ENCODE peak calls at places on chromosomes 13 and 19, in six cellular contexts. V is BJ, J is AG09319, N is RWPE2, K is bronchial epithelial cell, T is H9. F is an unnamed sample.

GRCh38 chr19:43928820-43929219 is 6.3 kb downstream of the ZNF45 start:
- DNase-seq in N (no peak), K (no peak), T (no peak), V (no peak), J (no peak), F (no peak)

GRCh38 chr13:40285634-40286033 is 380.8 kb downstream of the FOXO1 start:
- DNase-seq in V (no peak), K (no peak), J (no peak), N (no peak), T (no peak), F (no peak)

GRCh38 chr19:13097331-13098258 is 5.1 kb downstream of the LYL1 start:
- DNase-seq in N (no peak), K (no peak), T (no peak), V (no peak), J (no peak), F (no peak)

GRCh38 chr13:72864142-72865035 is 82.5 kb downstream of the PIBF1 start:
- DNase-seq in J (no peak), K (no peak), V (peak), N (no peak), T (no peak), F (no peak)

GRCh38 chr13:108070491-108070890 is 144.8 kb downstream of the LIG4 start:
- DNase-seq in T (no peak), J (no peak), N (no peak), K (no peak), V (no peak), F (peak)

GRCh38 chr19:47633516-47633915 is 24.6 kb downstream of the BICRA start:
- DNase-seq in V (no peak), T (no peak), K (peak), J (no peak), N (no peak), F (peak)

GRCh38 chr19:54309811-54310210 is 3.2 kb downstream of the LILRA5 start:
- DNase-seq in J (no peak), T (no peak), K (no peak), N (no peak), V (no peak), F (no peak)

GRCh38 chr13:33571618-33572017 is 246.3 kb upstream of the RFC3 start:
- DNase-seq in J (no peak), V (no peak), T (no peak), N (no peak), K (no peak), F (no peak)

GRCh38 chr19:54137913-54138776 is 583 bp downstream of the CNOT3 start:
- DNase-seq in N (no peak), K (no peak), T (no peak), J (no peak), V (no peak), F (no peak)

GRCh38 chr19:50214699-50215543 is 11.5 kb downstream of the MYH14 start:
- DNase-seq in K (peak), N (no peak), T (no peak), V (no peak), J (no peak), F (no peak)

GRCh38 chr19:39407644-39408391 is 1.2 kb downstream of the ZFP36 start:
- DNase-seq in J (no peak), V (no peak), N (no peak), T (no peak), K (no peak), F (no peak)

GRCh38 chr19:6753178-6754031 is 13.8 kb downstream of the SH2D3A start:
- DNase-seq in J (no peak), N (no peak), V (no peak), K (peak), T (peak), F (peak)

GRCh38 chr13:31172535-31172934 is 10.8 kb upstream of the HSPH1 start:
- DNase-seq in K (peak), V (no peak), N (no peak), T (no peak), J (peak), F (peak)

GRCh38 chr13:25890671-25891212 is 161.1 kb downstream of the SHISA2 start:
- DNase-seq in J (no peak), T (no peak), N (no peak), K (peak), V (no peak), F (peak)

GRCh38 chr19:17405250-17406038 is at the start of gene BST2:
- DNase-seq in N (no peak), J (no peak), K (no peak), V (no peak), T (peak), F (peak)

GRCh38 chr13:24064258-24064860 is 96.2 kb upstream of the SPATA13 start:
- DNase-seq in V (no peak), J (no peak), N (no peak), T (no peak), K (no peak), F (no peak)

GRCh38 chr13:24066405-24067292 is 93.9 kb upstream of the SPATA13 start:
- DNase-seq in N (no peak), T (peak), J (no peak), K (no peak), V (no peak), F (no peak)

GRCh38 chr13:24063281-24063851 is 97.2 kb upstream of the SPATA13 start:
- DNase-seq in T (no peak), J (no peak), V (no peak), N (no peak), K (no peak), F (no peak)

GRCh38 chr13:24068472-24068871 is 92.0 kb upstream of the SPATA13 start:
- DNase-seq in V (no peak), K (no peak), N (no peak), J (no peak), T (no peak), F (no peak)

DNA sequence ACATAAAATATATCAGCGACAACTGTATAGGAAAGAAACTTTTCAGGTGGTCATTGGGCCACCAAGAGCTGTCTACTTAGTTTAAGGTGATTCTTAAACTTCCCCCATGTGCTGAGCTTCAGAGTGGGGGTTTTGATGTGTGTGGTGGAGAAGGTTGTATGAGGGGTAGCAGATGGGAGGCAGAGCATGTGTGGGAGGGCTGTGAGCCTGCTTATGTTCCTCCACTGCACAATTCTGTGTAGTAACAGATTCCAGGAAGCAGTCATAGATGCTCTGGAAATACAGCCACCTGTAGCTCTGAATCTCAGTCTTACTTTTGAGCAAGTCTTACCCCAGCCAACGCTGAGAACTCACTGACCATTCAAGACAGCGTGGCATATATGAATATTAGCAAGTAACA is 95.3 kb upstream of the SPATA13 start:
- DNase-seq in J (no peak), K (no peak), N (no peak), T (no peak), V (no peak), F (no peak)
- TF ChIP-seq CTCF in J (no peak), K (no peak), N (no peak), T (no peak), V (no peak), F (no peak)

GRCh38 chr13:93355094-93355493 is 128.5 kb downstream of the GPC6 start:
- DNase-seq in T (no peak), V (no peak), J (no peak), N (no peak), K (no peak), F (no peak)
- TF ChIP-seq CTCF in T (no peak), V (no peak), J (no peak), N (no peak), K (no peak), F (no peak)

GRCh38 chr19:19064098-19064722 is 416 bp downstream of the SLC25A42 start:
- DNase-seq in K (no peak), N (no peak), T (no peak), J (no peak), V (no peak), F (no peak)
- TF ChIP-seq CTCF in K (peak), N (peak), T (peak), J (peak), V (peak), F (no peak)

DNA sequence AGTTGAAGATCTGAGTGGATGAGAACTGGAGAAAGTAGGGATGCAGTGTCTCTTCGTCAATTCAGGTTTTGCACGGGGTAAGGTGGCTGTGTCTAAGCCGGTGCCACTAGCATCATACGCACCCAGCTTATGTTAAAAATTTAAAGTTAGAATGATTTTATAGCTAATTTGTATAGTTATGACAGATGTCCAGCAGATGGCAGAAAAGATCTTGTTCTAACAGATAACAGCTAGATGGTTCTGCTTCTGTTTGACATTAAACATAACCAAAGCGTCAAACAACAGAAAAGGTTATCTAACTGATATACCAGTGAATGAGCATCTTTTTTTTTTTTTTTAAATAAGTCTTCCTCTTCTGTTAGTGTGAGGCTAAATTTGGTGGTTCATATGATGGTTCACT is 18.8 kb upstream of the EDDM13 start:
- DNase-seq in K (peak), T (no peak), J (peak), V (no peak), N (no peak), F (peak)
- TF ChIP-seq CTCF in K (peak), T (peak), J (peak), V (peak), N (peak), F (peak)

DNA sequence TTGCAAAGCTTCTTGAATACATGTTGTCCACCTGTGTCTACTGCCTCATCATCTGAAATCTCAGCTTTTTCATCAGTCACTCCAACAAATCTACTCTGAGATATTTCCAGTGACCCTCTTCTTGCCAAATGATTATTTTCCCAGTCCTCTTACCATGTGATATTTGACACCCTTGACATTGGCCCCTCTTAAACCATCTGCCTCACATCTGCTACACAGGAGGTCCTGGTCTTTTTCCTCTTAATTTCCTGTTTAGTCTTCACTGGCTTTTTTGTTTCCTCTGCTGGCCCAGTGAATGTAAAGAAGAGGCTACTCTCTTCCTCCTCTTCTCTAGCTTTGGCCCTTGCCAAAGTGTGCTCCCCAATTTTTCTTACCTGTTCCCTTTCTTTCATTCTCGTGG is 218.7 kb downstream of the DNAJC15 start:
- DNase-seq in J (no peak), V (no peak), T (no peak), N (no peak), K (no peak), F (no peak)
- TF ChIP-seq CTCF in J (no peak), V (no peak), T (no peak), N (no peak), K (no peak), F (no peak)

DNA sequence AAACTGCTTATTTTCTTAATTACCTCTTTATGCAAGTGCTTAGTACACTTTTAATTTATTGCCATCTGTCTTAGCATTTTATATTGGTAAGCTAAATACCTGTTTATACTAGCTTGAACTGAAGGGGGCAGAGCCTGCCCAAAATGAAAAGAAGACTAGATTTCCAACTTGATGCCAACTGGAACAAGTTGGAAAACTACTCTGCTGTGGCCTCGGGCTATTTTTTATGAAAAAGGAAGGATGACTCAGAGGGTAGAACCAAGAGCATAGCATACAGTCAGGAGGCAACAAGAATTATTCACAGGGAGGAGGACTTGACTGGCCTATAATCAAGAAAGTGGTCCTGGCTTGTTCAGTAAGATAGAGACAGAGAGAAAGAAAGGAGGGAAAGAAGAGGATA is 150.3 kb downstream of the NDFIP2 start:
- DNase-seq in V (peak), N (peak), J (peak), T (no peak), K (peak), F (peak)
- TF ChIP-seq CTCF in V (peak), N (peak), J (peak), T (peak), K (peak), F (peak)

GRCh38 chr19:9943744-9944143 is 7.4 kb upstream of the OLFM2 start:
- DNase-seq in V (no peak), J (no peak), N (no peak), T (no peak), K (no peak), F (no peak)
- TF ChIP-seq CTCF in V (no peak), J (no peak), N (no peak), T (no peak), K (no peak), F (no peak)

GRCh38 chr19:18612051-18612771 is 459 bp upstream of the TMEM59L start:
- DNase-seq in J (no peak), K (no peak), T (no peak), N (peak), V (no peak), F (no peak)
- TF ChIP-seq CTCF in J (no peak), K (no peak), T (no peak), N (no peak), V (no peak), F (no peak)

GRCh38 chr19:42176990-42177685 is 40.3 kb downstream of the DEDD2 start:
- DNase-seq in N (no peak), K (peak), T (peak), V (no peak), J (peak), F (peak)

GRCh38 chr19:42176649-42176989 is 40.9 kb downstream of the DEDD2 start:
- DNase-seq in V (no peak), K (no peak), T (no peak), J (no peak), N (no peak), F (peak)

GRCh38 chr19:42178791-42179500 is 38.5 kb downstream of the DEDD2 start:
- DNase-seq in T (peak), J (no peak), K (no peak), V (no peak), N (no peak), F (no peak)

GRCh38 chr19:42177686-42178019 is 39.8 kb downstream of the DEDD2 start:
- DNase-seq in J (no peak), T (no peak), K (no peak), N (no peak), V (no peak), F (no peak)

DNA sequence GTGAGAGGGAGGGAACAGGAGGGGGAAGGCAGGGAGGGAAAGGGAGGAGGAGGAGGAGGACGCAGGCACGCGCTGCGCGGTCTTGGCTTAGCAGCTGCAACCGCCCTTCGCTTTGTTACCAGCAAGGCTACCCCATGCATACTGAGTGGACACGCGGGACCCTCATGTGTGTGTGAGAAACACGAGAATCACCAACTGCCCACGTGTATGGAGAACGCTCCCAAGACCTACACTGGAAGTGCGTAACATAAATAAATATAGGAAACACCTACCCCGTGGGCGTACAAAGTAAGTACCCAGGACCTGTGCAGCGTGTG is 38.0 kb downstream of the DEDD2 start:
- DNase-seq in J (no peak), T (no peak), V (no peak), K (no peak), N (no peak), F (no peak)
- TF ChIP-seq CTCF in J (no peak), T (no peak), V (no peak), K (no peak), N (no peak), F (no peak)

GRCh38 chr19:18428837-18429674 is 8.9 kb downstream of the ISYNA1 start:
- DNase-seq in T (peak), K (peak), J (no peak), N (no peak), V (no peak), F (no peak)
- TF ChIP-seq CTCF in T (no peak), K (no peak), J (no peak), N (no peak), V (no peak), F (no peak)

F was measured in MCF 10A.